ENCODE peak calls at places on chromosomes 12 and 14, in six cellular contexts. S is transverse colon, U is heart left ventricle, M is testis, J is body of pancreas, D is stomach. K is an unnamed sample.

GRCh38 chr14:32472512-32473472 is 143.7 kb downstream of the AKAP6 start:
- DNase-seq in S (no peak), U (peak; percentile 61), M (no peak), J (no peak), D (no peak), K (no peak)

GRCh38 chr14:23070262-23071129 is 13.2 kb upstream of the CDH24 start:
- DNase-seq in S (no peak), U (no peak), M (no peak), J (no peak), D (no peak), K (no peak)

GRCh38 chr14:67425603-67426002 is 13.6 kb upstream of the PLEK2 start:
- DNase-seq in S (no peak), U (no peak), M (no peak), J (no peak), D (no peak), K (no peak)

GRCh38 chr14:93375673-93376156 is 28.7 kb downstream of the COX8C start:
- DNase-seq in S (peak; percentile 43), U (no peak), M (no peak), J (no peak), D (no peak), K (no peak)

GRCh38 chr14:50045039-50045711 is 71.2 kb downstream of the VCPKMT start:
- DNase-seq in S (peak; percentile 91), U (peak; percentile 88), M (peak; percentile 56), J (peak; percentile 87), D (peak; percentile 87), K (peak; percentile 96)

GRCh38 chr12:122965851-122966742 is at the start of gene ABCB9:
- DNase-seq in S (peak; percentile 97), U (peak; percentile 95), M (peak; percentile 97), J (peak; percentile 97), D (peak; percentile 97), K (peak; percentile 95)

GRCh38 chr14:20632831-20633771 is 8.4 kb downstream of the OR6S1 start:
- DNase-seq in S (peak; percentile 59), U (no peak), M (no peak), J (peak; percentile 70), D (peak; percentile 43), K (no peak)

GRCh38 chr12:27220057-27220987 is 23.8 kb upstream of the STK38L start:
- DNase-seq in S (no peak), U (no peak), M (no peak), J (no peak), D (no peak), K (no peak)

GRCh38 chr12:12182926-12183325 is 83.9 kb downstream of the LRP6 start:
- DNase-seq in S (no peak), U (no peak), M (no peak), J (no peak), D (no peak), K (no peak)

GRCh38 chr14:83777516-83777915 is 1752.4 kb upstream of the FLRT2 start:
- DNase-seq in S (no peak), U (no peak), M (no peak), J (no peak), D (no peak), K (no peak)

GRCh38 chr14:51298895-51299294 is 58.8 kb downstream of the TMX1 start:
- DNase-seq in S (no peak), U (no peak), M (no peak), J (no peak), D (no peak), K (no peak)

GRCh38 chr12:39813776-39814175 is 194.2 kb upstream of the ABCD2 start:
- DNase-seq in S (no peak), U (no peak), M (no peak), J (no peak), D (no peak), K (no peak)

GRCh38 chr12:54413284-54414190 is 5.5 kb downstream of the ITGA5 start:
- DNase-seq in S (peak; percentile 55), U (peak; percentile 69), M (no peak), J (peak; percentile 43), D (peak; percentile 37), K (peak; percentile 55)

GRCh38 chr14:103889313-103890051 is 38.8 kb upstream of the TDRD9 start:
- DNase-seq in S (peak; percentile 76), U (peak; percentile 54), M (peak; percentile 26), J (peak; percentile 46), D (peak; percentile 70), K (peak; percentile 83)

GRCh38 chr14:95432152-95433093 is 84.0 kb downstream of the SYNE3 start:
- DNase-seq in S (peak; percentile 38), U (peak; percentile 57), M (peak; percentile 75), J (peak; percentile 57), D (peak; percentile 64), K (peak; percentile 65)

GRCh38 chr12:127193341-127193740 is 1073.6 kb upstream of the TMEM132C start:
- DNase-seq in S (no peak), U (no peak), M (no peak), J (no peak), D (no peak), K (no peak)

DNA sequence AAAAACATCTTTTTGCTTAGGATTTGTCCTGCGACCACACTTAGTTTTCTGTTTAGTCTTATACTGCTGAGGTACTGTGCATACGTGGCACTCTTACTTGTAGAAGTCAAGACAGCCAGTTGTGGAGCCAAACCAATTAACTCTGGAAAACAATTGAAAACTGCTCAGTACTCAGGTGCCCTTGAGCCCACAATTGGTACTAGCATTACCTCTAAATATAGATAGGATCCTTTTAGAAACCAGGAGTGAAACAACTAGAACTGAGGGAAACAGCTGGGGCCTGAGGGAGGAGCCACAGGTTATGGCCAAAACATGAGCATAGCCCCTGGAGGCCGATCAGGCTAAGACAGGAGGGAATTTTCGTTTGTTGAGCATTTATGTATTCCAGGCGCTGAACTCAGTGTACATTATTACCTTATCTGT is 2.5 kb downstream of the SPATS2 start:
- DNase-seq in S (peak; percentile 63), U (no peak), M (peak; percentile 39), J (peak; percentile 51), D (peak; percentile 43), K (no peak)
- TF ChIP-seq POLR2A in S (no peak), U (no peak), M (no peak), J (no peak), D (no peak), K (no peak)

GRCh38 chr14:55054098-55054497 is 2.7 kb downstream of the MAPK1IP1L start:
- DNase-seq in S (no peak), U (no peak), M (no peak), J (no peak), D (no peak), K (no peak)

GRCh38 chr14:55057919-55058318 is 6.5 kb downstream of the MAPK1IP1L start:
- DNase-seq in S (no peak), U (no peak), M (peak; percentile 41), J (no peak), D (no peak), K (no peak)

GRCh38 chr14:55053500-55053899 is 2.1 kb downstream of the MAPK1IP1L start:
- DNase-seq in S (no peak), U (no peak), M (no peak), J (no peak), D (no peak), K (no peak)

GRCh38 chr14:55062517-55063351 is 11.3 kb downstream of the MAPK1IP1L start:
- DNase-seq in S (no peak), U (peak; percentile 72), M (no peak), J (no peak), D (no peak), K (peak; percentile 62)

DNA sequence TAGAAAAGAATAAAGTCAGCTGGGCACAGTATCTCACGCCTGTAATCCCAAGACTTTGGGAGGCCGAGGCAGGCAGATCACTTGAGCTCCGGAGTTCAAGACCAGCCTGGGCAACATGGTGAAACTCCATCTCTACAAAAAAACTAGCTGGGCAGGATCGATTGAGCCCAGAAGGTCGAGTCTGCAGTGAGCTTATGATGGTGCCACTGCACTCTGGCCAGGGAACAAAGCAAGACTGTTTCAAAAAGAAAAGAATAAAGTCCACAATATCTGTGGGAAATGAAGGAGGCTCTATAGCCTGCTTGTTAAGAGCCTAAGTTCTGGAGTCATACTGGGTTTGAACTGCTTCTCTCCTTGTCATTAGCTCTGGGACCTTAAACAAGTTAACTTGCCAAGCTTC is 7.9 kb downstream of the MAPK1IP1L start:
- DNase-seq in S (no peak), U (no peak), M (no peak), J (no peak), D (no peak), K (no peak)
- H3K36me3 ChIP-seq in S (no peaks in the 10 kb centered on the region), U (peaks cover 54% of the 10 kb centered on the region), M (no peaks in the 10 kb centered on the region), J (no peaks in the 10 kb centered on the region), D (peaks cover 43% of the 10 kb centered on the region), K (peaks cover 12% of the 10 kb centered on the region)

GRCh38 chr12:6962285-6963015 is 8.0 kb downstream of the PHB2 start:
- DNase-seq in S (peak; percentile 89), U (no peak), M (no peak), J (peak; percentile 90), D (peak; percentile 86), K (peak; percentile 50)

GRCh38 chr12:6959376-6960290 is 8.5 kb downstream of the PTPN6 start:
- DNase-seq in S (no peak), U (peak; percentile 25), M (no peak), J (no peak), D (no peak), K (peak; percentile 61)

GRCh38 chr12:6961695-6962284 is 8.7 kb downstream of the PHB2 start:
- DNase-seq in S (peak; percentile 85), U (peak; percentile 78), M (peak; percentile 62), J (peak; percentile 82), D (peak; percentile 75), K (no peak)

GRCh38 chr12:6960291-6961277 is 9.4 kb downstream of the PTPN6 start:
- DNase-seq in S (peak; percentile 58), U (no peak), M (peak; percentile 52), J (no peak), D (no peak), K (peak; percentile 58)

DNA sequence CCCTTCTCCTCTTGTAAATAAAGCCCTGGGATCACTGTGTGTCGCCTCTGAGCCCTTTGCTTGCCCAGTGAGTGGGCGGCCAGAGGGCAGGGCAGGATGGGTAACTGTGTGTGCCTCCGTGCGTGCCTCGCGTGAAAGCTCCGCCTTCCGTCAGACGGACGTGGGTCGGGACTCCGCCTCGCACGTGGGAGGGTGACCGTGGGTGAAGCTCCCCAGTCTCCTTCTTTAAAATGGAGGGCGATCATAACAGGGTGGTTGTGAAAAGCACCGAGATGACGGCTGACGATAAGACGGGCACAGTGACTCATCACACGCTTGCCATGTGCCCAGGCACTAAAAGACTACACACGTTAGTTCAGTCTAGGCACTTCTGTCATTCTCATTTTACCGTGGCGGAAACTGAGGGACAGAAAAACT is 9.2 kb downstream of the PHB2 start:
- DNase-seq in S (peak; percentile 83), U (peak; percentile 75), M (peak; percentile 51), J (peak; percentile 85), D (peak; percentile 76), K (peak; percentile 77)
- H3K4me1 ChIP-seq in S (peaks cover 43% of the 10 kb centered on the region), U (peaks cover 39% of the 10 kb centered on the region), M (peaks cover 23% of the 10 kb centered on the region), J (peaks cover 48% of the 10 kb centered on the region), D (peaks cover 90% of the 10 kb centered on the region), K (peaks cover 4% of the 10 kb centered on the region)

DNA sequence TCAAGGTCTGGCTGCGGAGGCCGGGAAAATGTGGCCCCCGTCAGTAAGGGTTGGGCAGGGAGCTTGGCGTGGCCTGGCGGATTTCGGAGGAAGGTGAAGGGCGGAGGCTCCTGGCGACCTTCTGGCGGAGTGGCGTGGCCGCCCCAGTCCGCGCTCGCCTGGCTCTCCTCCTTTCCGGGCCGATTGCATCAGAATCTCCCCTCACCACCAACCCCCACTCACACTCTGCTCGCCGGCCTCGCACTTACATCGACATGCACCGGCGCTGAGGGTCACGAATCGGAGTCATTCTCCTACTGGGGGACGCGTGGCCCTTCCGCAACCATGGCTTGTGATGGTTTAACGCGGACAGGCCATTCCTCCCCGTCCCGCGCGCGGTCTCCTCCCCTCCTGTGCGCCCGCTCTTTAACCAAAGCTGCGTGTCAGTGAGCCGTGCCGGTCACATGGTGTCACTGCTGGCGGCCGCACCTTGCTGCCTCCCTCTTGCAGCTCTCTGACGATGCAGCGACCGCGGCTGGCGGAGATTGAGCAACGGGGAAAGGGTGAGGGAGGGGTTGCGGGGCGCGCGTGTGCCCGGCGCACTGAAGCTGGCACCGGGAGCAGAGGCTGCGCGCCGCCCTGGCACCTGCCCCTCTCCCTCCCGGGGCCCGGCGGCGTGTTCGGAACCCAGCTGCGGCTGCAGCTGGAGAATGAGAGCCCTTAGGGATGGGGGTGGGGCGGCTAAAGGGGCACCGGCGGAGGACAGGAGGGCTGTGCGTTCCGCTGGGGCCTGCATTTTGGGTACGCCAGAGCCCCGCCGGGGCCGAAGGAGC is at the start of gene SLC38A1:
- DNase-seq in S (peak; percentile 91), U (peak; percentile 92), M (peak; percentile 74), J (peak; percentile 91), D (peak; percentile 88), K (peak; percentile 95)
- TF ChIP-seq POLR2A in S (peak; percentile 95), U (peak; percentile 83), M (no peak), J (peak; percentile 90), D (no peak), K (peak; percentile 65)

K was measured in right lobe of liver.